ENCODE peak calls at places on chromosomes 1 and 21, in ten cellular contexts. Y is lower lobe of right lung, F is brain microvascular endothelial cell, K is BJ, H is Peyer's patch, U is body of pancreas, E is A549, V is right atrium auricular region, Z is transverse colon, Q is foreskin fibroblast. G is an unnamed sample.

GRCh38 chr1:172966844-172967540 is 83.7 kb downstream of the TNFSF18 start:
- DNase-seq in Y (no peak), K (no peak), E (no peak), H (no peak), U (no peak), V (no peak), F (no peak), Z (no peak), Q (peak), G (no peak)

GRCh38 chr1:151476083-151476482 is 16.8 kb upstream of the POGZ start:
- DNase-seq in K (no peak), Z (no peak), U (no peak), H (no peak), V (peak), E (no peak), Q (peak), Y (no peak), F (no peak), G (no peak)

GRCh38 chr1:42730988-42731387 is 9.0 kb downstream of the CLDN19 start:
- DNase-seq in E (no peak), V (peak), Q (no peak), Z (peak), U (no peak), Y (no peak), K (no peak), F (no peak), H (peak), G (no peak)

GRCh38 chr1:245463392-245464165 is 308.8 kb downstream of the KIF26B start:
- DNase-seq in Z (no peak), Q (no peak), E (no peak), H (no peak), K (no peak), V (no peak), F (no peak), Y (no peak), U (no peak), G (no peak)

GRCh38 chr1:154730986-154731489 is 123.1 kb upstream of the ADAR start:
- DNase-seq in Q (no peak), U (no peak), Y (no peak), V (no peak), F (peak), Z (no peak), E (no peak), K (no peak), H (no peak), G (no peak)

GRCh38 chr1:246971322-246971721 is 36.5 kb downstream of the ZNF695 start:
- DNase-seq in V (no peak), E (no peak), K (no peak), H (peak), Y (peak), Z (peak), Q (peak), U (peak), F (peak), G (no peak)

GRCh38 chr1:109509176-109510134 is at the start of gene AMIGO1:
- DNase-seq in E (peak), H (peak), Z (peak), F (no peak), Y (peak), Q (peak), V (no peak), K (no peak), U (peak), G (no peak)

GRCh38 chr21:36566606-36567005 is 86.7 kb upstream of the CLDN14 start:
- DNase-seq in Y (no peak), F (no peak), V (peak), Q (no peak), Z (no peak), E (no peak), U (no peak), K (no peak), H (no peak), G (no peak)

GRCh38 chr1:150006881-150007401 is 3.6 kb downstream of the OTUD7B start:
- DNase-seq in E (no peak), Y (no peak), F (peak), Q (peak), H (no peak), K (no peak), V (no peak), Z (no peak), U (no peak), G (no peak)

GRCh38 chr21:26800455-26801454 is 44.5 kb downstream of the ADAMTS1 start:
- DNase-seq in Y (no peak), K (peak), H (no peak), Z (no peak), E (no peak), V (no peak), U (no peak), F (peak), Q (peak), G (no peak)

GRCh38 chr1:102110591-102110990 is 113.9 kb upstream of the OLFM3 start:
- DNase-seq in F (no peak), H (no peak), Q (no peak), U (no peak), V (no peak), K (no peak), Y (no peak), E (no peak), Z (no peak), G (no peak)

GRCh38 chr1:164772635-164773034 is 213.7 kb downstream of the PBX1 start:
- DNase-seq in E (peak), F (peak), V (peak), Y (peak), U (peak), K (peak), Q (peak), Z (peak), H (peak), G (peak)

GRCh38 chr1:58515794-58516401 is 30.6 kb downstream of the OMA1 start:
- DNase-seq in E (peak), V (peak), Y (no peak), Q (peak), H (peak), K (peak), Z (peak), F (peak), U (peak), G (peak)

GRCh38 chr21:45892156-45892919 is 89.2 kb upstream of the COL6A1 start:
- DNase-seq in Y (peak), Z (peak), U (peak), V (no peak), K (no peak), H (peak), E (no peak), F (no peak), Q (no peak), G (no peak)

GRCh38 chr1:82503805-82504204 is 703.1 kb downstream of the ADGRL2 start:
- DNase-seq in E (no peak), Q (peak), V (no peak), Z (no peak), H (no peak), U (no peak), K (no peak), F (no peak), Y (no peak), G (no peak)

GRCh38 chr1:109776206-109776835 is 12.6 kb upstream of the EPS8L3 start:
- DNase-seq in V (no peak), Z (peak), Q (no peak), U (peak), K (no peak), H (peak), F (no peak), E (no peak), Y (peak), G (no peak)

GRCh38 chr1:177948336-177948972 is 21.4 kb downstream of the SEC16B start:
- DNase-seq in K (no peak), E (peak), V (peak), U (peak), Z (peak), H (peak), Y (no peak), Q (peak), F (peak), G (peak)

GRCh38 chr1:86277909-86278308 is 118.2 kb downstream of the ODF2L start:
- DNase-seq in U (no peak), E (no peak), Z (no peak), H (no peak), V (no peak), F (no peak), K (no peak), Y (no peak), Q (no peak), G (no peak)

GRCh38 chr1:237197470-237198425 is 155.8 kb downstream of the RYR2 start:
- DNase-seq in K (no peak), Q (no peak), V (no peak), F (no peak), H (no peak), U (no peak), Z (no peak), E (no peak), Y (no peak), G (no peak)

GRCh38 chr1:35642472-35642955 is 1.2 kb upstream of the PSMB2 start:
- DNase-seq in Q (peak), U (no peak), F (peak), V (no peak), Y (no peak), H (no peak), K (no peak), E (no peak), Z (peak), G (no peak)

GRCh38 chr1:89356658-89357400 is 7.0 kb upstream of the GBP6 start:
- DNase-seq in U (no peak), Y (no peak), F (no peak), Z (no peak), E (no peak), K (peak), V (no peak), Q (peak), H (no peak), G (no peak)

GRCh38 chr1:193700710-193701355 is 514.4 kb upstream of the B3GALT2 start:
- DNase-seq in Q (peak), U (no peak), K (peak), H (no peak), V (no peak), F (peak), E (peak), Z (no peak), Y (no peak), G (no peak)

GRCh38 chr1:172149377-172149776 is 271.1 kb upstream of the C1orf105 start:
- DNase-seq in Z (no peak), E (no peak), K (no peak), H (no peak), F (no peak), V (no peak), U (no peak), Q (no peak), Y (no peak), G (no peak)

GRCh38 chr1:53573522-53573921 is 114.3 kb downstream of the DMRTB1 start:
- DNase-seq in U (no peak), E (no peak), Y (no peak), F (no peak), H (peak), Q (no peak), Z (peak), K (no peak), V (no peak), G (no peak)

GRCh38 chr1:63189677-63190076 is 132.7 kb upstream of the FOXD3 start:
- DNase-seq in E (no peak), Q (no peak), F (no peak), U (no peak), Z (no peak), V (no peak), K (no peak), H (no peak), Y (no peak), G (no peak)
- H3K4me3 ChIP-seq in E (no peak), Q (no peak), F (no peak), U (no peak), Z (no peak), V (no peak), K (no peak), H (no peak), Y (no peak), G (no peak)

GRCh38 chr1:240254778-240255291 is 163.2 kb downstream of the FMN2 start:
- DNase-seq in E (no peak), Y (no peak), F (no peak), K (no peak), Q (no peak), V (no peak), H (no peak), U (no peak), Z (no peak), G (no peak)
- TF ChIP-seq CTCF in E (no peak), Y (no peak), F (no peak), K (no peak), Q (no peak), V (no peak), H (no peak), U (no peak), Z (no peak), G (no peak)

GRCh38 chr1:6243053-6243834 is 735 bp upstream of the HES3 start:
- DNase-seq in V (no peak), F (no peak), Z (no peak), K (no peak), Y (no peak), H (no peak), E (no peak), U (no peak), Q (no peak), G (no peak)
- H3K4me3 ChIP-seq in V (no peak), F (no peak), Z (no peak), K (no peak), Y (no peak), H (no peak), E (no peak), U (no peak), Q (no peak), G (no peak)

DNA sequence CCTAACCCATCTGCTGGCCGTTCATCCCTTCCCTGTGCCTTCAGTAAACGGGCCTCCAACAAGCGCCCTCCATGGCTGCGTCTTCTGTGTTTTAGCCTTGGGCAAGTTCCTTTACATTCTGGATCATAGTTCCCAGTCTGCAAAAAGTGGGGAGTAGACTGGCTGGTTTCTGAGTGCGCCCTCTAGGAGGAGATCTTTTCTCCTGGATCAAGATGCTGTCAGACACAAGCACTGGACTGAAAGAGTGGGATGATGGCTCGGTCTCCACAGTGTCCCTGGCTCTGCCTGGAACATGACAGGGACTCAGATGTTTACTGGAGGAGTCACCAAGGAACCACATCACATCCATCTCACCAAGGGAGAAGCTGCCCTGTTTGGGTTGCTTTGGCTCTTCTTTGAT is 88.8 kb downstream of the PRDM2 start:
- DNase-seq in F (no peak), U (no peak), E (no peak), Y (no peak), H (no peak), V (no peak), Z (no peak), K (no peak), Q (no peak), G (no peak)
- TF ChIP-seq CTCF in F (peak), U (no peak), E (no peak), Y (no peak), H (no peak), V (no peak), Z (no peak), K (no peak), Q (no peak), G (no peak)

DNA sequence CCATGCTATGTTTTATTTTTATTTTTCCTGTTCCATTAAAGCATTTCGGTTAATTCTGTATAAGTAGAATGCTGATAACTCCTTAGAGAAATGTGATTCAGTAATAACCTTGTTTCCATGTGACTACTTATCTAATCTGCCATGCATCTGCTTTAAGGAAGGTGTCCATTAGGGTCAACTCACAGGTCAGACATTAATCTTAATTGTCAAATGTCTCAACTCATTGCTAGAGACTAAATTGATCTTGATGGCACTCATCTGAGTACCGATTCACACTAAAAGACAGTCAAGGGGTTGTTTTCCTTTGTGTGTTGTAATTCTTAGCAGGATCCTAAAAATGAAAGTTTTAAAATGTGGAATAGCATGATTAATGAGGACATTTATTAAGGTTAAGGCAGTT is 41.8 kb downstream of the ITSN1 start:
- DNase-seq in Z (no peak), E (no peak), F (no peak), Y (no peak), Q (no peak), K (no peak), H (no peak), U (no peak), V (no peak), G (no peak)
- H3K4me3 ChIP-seq in Z (no peak), E (no peak), F (no peak), Y (no peak), Q (no peak), K (no peak), H (no peak), U (no peak), V (no peak), G (no peak)

GRCh38 chr1:80217377-80217986 is 1211.0 kb upstream of the ADGRL4 start:
- DNase-seq in H (no peak), Z (no peak), K (no peak), V (no peak), U (no peak), F (peak), Y (no peak), E (peak), Q (peak), G (peak)

GRCh38 chr1:80221319-80221718 is 1214.8 kb upstream of the ADGRL4 start:
- DNase-seq in F (no peak), Q (no peak), H (no peak), V (no peak), K (no peak), Y (no peak), E (no peak), U (no peak), Z (no peak), G (no peak)

GRCh38 chr1:80214888-80215540 is 1208.5 kb upstream of the ADGRL4 start:
- DNase-seq in Q (no peak), E (no peak), F (no peak), H (no peak), U (no peak), V (no peak), Z (no peak), Y (no peak), K (no peak), G (no peak)

GRCh38 chr1:80212958-80213357 is 1206.4 kb upstream of the ADGRL4 start:
- DNase-seq in K (no peak), Q (no peak), F (no peak), V (no peak), H (no peak), Z (no peak), Y (no peak), U (no peak), E (no peak), G (no peak)

GRCh38 chr1:80218112-80218511 is 1211.6 kb upstream of the ADGRL4 start:
- DNase-seq in K (no peak), Q (peak), U (no peak), H (no peak), F (peak), E (no peak), Z (no peak), Y (no peak), V (no peak), G (peak)
- TF ChIP-seq CTCF in K (peak), Q (peak), U (peak), H (peak), F (peak), E (peak), Z (peak), Y (peak), V (peak), G (peak)

DNA sequence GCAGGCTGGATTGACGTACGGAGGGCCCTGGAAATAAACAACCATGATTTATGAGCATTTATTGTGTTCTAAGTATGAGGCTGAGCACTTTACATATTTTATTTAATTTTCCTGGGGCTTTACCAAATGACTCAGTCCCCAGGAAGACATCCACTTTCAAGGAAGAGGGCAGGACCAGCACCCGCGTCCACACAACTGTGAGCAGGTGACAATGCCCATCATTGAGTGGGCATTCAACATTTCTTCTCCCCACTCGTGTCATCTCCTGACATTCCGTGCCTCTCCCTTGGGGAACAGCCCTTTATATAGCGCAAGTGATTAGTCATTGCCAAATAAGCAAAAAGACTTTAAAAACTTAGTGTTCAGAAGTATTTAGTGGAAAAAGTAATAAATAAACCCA is 57.6 kb upstream of the KCNE2 start:
- DNase-seq in V (no peak), Q (peak), Z (no peak), H (no peak), F (no peak), Y (no peak), E (no peak), U (no peak), K (no peak), G (no peak)
- H3K4me3 ChIP-seq in V (no peak), Q (no peak), Z (no peak), H (no peak), F (no peak), Y (no peak), E (no peak), U (no peak), K (no peak), G (no peak)

GRCh38 chr21:31459457-31459856 is 115.4 kb upstream of the TIAM1 start:
- DNase-seq in Z (no peak), Q (no peak), U (no peak), Y (no peak), K (no peak), V (no peak), E (peak), F (no peak), H (no peak), G (no peak)
- TF ChIP-seq CTCF in Z (no peak), Q (no peak), U (no peak), Y (no peak), K (no peak), V (no peak), E (peak), F (peak), H (no peak), G (no peak)

GRCh38 chr1:115325876-115326275 is 12.2 kb downstream of the NGF start:
- DNase-seq in V (no peak), F (peak), Q (peak), K (no peak), H (no peak), Z (no peak), E (no peak), Y (no peak), U (no peak), G (no peak)

GRCh38 chr1:115324649-115325420 is 13.2 kb downstream of the NGF start:
- DNase-seq in Z (no peak), U (no peak), Y (no peak), F (no peak), H (no peak), K (no peak), V (no peak), Q (no peak), E (no peak), G (no peak)

GRCh38 chr1:115322631-115323030 is 15.4 kb downstream of the NGF start:
- DNase-seq in Y (no peak), E (no peak), H (no peak), V (no peak), K (no peak), Z (no peak), Q (peak), U (no peak), F (peak), G (no peak)

GRCh38 chr1:115326419-115326818 is 11.6 kb downstream of the NGF start:
- DNase-seq in U (no peak), H (no peak), Z (no peak), Q (no peak), F (no peak), E (no peak), Y (no peak), K (no peak), V (no peak), G (no peak)

DNA sequence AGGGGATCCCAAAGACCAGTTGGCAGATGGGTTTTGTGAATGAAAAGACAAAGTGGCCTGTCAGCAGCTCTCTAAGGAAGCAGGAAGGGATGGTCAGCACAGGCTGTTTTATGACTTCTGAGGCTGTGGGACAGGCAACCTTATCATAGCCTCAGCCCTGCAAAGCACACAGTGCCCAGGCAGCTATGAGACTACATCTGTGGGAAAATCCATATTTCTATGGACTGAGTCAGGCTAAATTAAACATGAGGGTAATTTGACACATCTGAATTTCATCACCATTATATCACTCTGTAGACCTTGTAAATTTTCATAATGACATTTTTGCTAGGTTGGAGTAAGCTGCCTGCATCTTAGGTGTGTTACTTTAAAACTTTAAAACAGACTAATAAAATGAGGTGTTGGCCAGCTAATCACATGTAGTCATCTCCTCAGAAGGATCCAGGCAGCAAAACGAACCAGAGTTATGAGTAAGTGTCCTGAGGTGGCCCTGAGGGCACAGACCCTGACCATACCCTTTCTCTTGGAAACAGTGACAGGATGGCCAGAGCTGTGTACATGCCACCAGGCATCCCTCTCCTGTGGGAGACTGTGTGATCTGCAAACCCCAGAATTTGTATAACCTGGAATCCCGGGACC is 14.6 kb downstream of the NGF start:
- DNase-seq in F (peak), V (no peak), K (no peak), E (no peak), U (no peak), Q (peak), H (no peak), Z (no peak), Y (no peak), G (no peak)
- H3K4me3 ChIP-seq in F (no peak), V (no peak), K (no peak), E (no peak), U (no peak), Q (no peak), H (no peak), Z (no peak), Y (no peak), G (no peak)

G was measured in HFF-Myc.